ENCODE peak calls at places on chromosomes 3 and 15, in five cellular contexts. P is ACHN, N is brain microvascular endothelial cell, J is M059J, C is fibroblast of gingiva. Q is an unnamed sample.

GRCh38 chr3:128322030-128323022 is 144.4 kb downstream of the DNAJB8 start:
- DNase-seq in J (peak), P (peak), N (peak), C (peak), Q (peak)

GRCh38 chr3:161028485-161029018 is 76.6 kb downstream of the B3GALNT1 start:
- DNase-seq in N (no peak), J (peak), P (no peak), C (no peak), Q (no peak)

GRCh38 chr3:196287066-196287404 is 491 bp downstream of the PCYT1A start:
- DNase-seq in J (peak), N (no peak), C (peak), P (peak), Q (peak)

GRCh38 chr3:193744048-193744821 is 151.2 kb downstream of the OPA1 start:
- DNase-seq in N (no peak), J (no peak), P (peak), C (no peak), Q (no peak)

GRCh38 chr3:135771760-135772159 is 193.8 kb upstream of the PPP2R3A start:
- DNase-seq in C (no peak), N (no peak), J (no peak), P (no peak), Q (no peak)

GRCh38 chr3:194869482-194870169 is 183.9 kb downstream of the FAM43A start:
- DNase-seq in J (peak), P (no peak), N (peak), C (no peak), Q (no peak)

GRCh38 chr15:65434201-65434600 is 11.5 kb upstream of the IGDCC4 start:
- DNase-seq in J (no peak), C (no peak), N (no peak), P (no peak), Q (no peak)

GRCh38 chr15:76138436-76138835 is 78.7 kb downstream of the TMEM266 start:
- DNase-seq in P (no peak), J (no peak), C (no peak), N (no peak), Q (no peak)

GRCh38 chr3:156600834-156601233 is 45.9 kb upstream of the SSR3 start:
- DNase-seq in C (no peak), J (no peak), P (no peak), N (no peak), Q (no peak)

GRCh38 chr3:127161973-127162579 is 30.9 kb upstream of the PRR23E start:
- DNase-seq in J (no peak), C (no peak), N (no peak), P (no peak), Q (no peak)

GRCh38 chr15:67456677-67457529 is 64.0 kb upstream of the C15orf61 start:
- DNase-seq in J (peak), C (peak), P (peak), N (peak), Q (peak)

GRCh38 chr3:46943237-46944187 is 33.0 kb downstream of the CCDC12 start:
- DNase-seq in J (peak), C (no peak), P (peak), N (no peak), Q (no peak)

GRCh38 chr3:51681453-51681852 is 10.4 kb downstream of the TEX264 start:
- DNase-seq in C (peak), J (peak), P (no peak), N (no peak), Q (no peak)

GRCh38 chr3:195692361-195692700 is 28.4 kb upstream of the MUC20 start:
- DNase-seq in P (no peak), C (no peak), N (no peak), J (no peak), Q (no peak)

GRCh38 chr3:55330355-55330754 is 156.8 kb downstream of the WNT5A start:
- DNase-seq in N (peak), C (peak), P (peak), J (peak), Q (no peak)

GRCh38 chr3:127816783-127817182 is 5.5 kb downstream of the MGLL start:
- DNase-seq in P (no peak), N (no peak), J (no peak), C (no peak), Q (no peak)

GRCh38 chr3:37934631-37935289 is 55.8 kb upstream of the VILL start:
- DNase-seq in P (no peak), J (no peak), N (peak), C (peak), Q (no peak)

GRCh38 chr3:120470870-120471269 is 20.1 kb upstream of the FSTL1 start:
- DNase-seq in P (no peak), J (peak), N (no peak), C (peak), Q (no peak)

GRCh38 chr3:14457999-14458398 is 55.6 kb downstream of the SLC6A6 start:
- DNase-seq in C (no peak), J (peak), P (peak), N (no peak), Q (no peak)

GRCh38 chr15:70309035-70309434 is 211.3 kb upstream of the TLE3 start:
- DNase-seq in N (no peak), C (no peak), J (no peak), P (no peak), Q (no peak)

GRCh38 chr15:75900577-75900976 is 3.1 kb upstream of the FBXO22 start:
- DNase-seq in P (no peak), J (no peak), N (no peak), C (no peak), Q (no peak)

GRCh38 chr3:151228291-151229125 is 25.5 kb upstream of the GPR171 start:
- DNase-seq in P (peak), J (peak), N (peak), C (peak), Q (no peak)

GRCh38 chr3:123635220-123635619 is 50.4 kb upstream of the HACD2 start:
- DNase-seq in C (no peak), P (no peak), N (no peak), J (peak), Q (no peak)

GRCh38 chr3:70615286-70615685 is 302.8 kb upstream of the MDFIC2 start:
- DNase-seq in N (no peak), C (no peak), J (no peak), P (no peak), Q (peak)

GRCh38 chr3:189839576-189839975 is 208.4 kb downstream of the TP63 start:
- DNase-seq in P (peak), J (peak), C (peak), N (peak), Q (no peak)

GRCh38 chr15:56528136-56528535 is 63.2 kb upstream of the MNS1 start:
- DNase-seq in P (no peak), J (no peak), N (no peak), C (peak), Q (no peak)

GRCh38 chr3:194738254-194739093 is 52.8 kb downstream of the FAM43A start:
- DNase-seq in J (peak), C (peak), P (no peak), N (peak), Q (no peak)

GRCh38 chr3:138947303-138948121 is 495 bp downstream of the FOXL2NB start:
- DNase-seq in P (no peak), J (no peak), C (no peak), N (no peak), Q (no peak)

GRCh38 chr3:13484861-13485590 is 4.9 kb downstream of the HDAC11 start:
- DNase-seq in C (peak), P (peak), J (peak), N (peak), Q (peak)

GRCh38 chr3:3023106-3023505 is 87.1 kb downstream of the IL5RA start:
- DNase-seq in P (no peak), C (no peak), J (no peak), N (no peak), Q (no peak)

GRCh38 chr3:69936266-69936665 is 63.3 kb upstream of the SAMMSON start:
- DNase-seq in C (no peak), N (no peak), J (no peak), P (no peak), Q (no peak)

GRCh38 chr3:66236281-66236680 is 15.5 kb downstream of the SLC25A26 start:
- DNase-seq in C (no peak), N (no peak), P (peak), J (no peak), Q (peak)

GRCh38 chr3:18418173-18418572 is 7.0 kb downstream of the SATB1 start:
- DNase-seq in N (no peak), P (no peak), C (no peak), J (no peak), Q (no peak)

GRCh38 chr3:72151465-72152238 is 366.7 kb upstream of the PROK2 start:
- DNase-seq in J (no peak), N (no peak), C (no peak), P (no peak), Q (no peak)

GRCh38 chr15:100054539-100054938 is 287.2 kb downstream of the ADAMTS17 start:
- DNase-seq in P (no peak), J (no peak), C (no peak), N (no peak), Q (no peak)

GRCh38 chr3:124492824-124493223 is 237.4 kb upstream of the UMPS start:
- DNase-seq in J (peak), C (no peak), N (no peak), P (peak), Q (peak)